ENCODE peak calls at places on chromosomes 7 and 10, in nine cellular contexts. U is Panc1; S is CD8-positive, alpha-beta memory T cell; W is hepatocyte; G is cardiac muscle cell; I is endodermal cell; J is GM23248; T is colonic mucosa; A is mammary epithelial cell. V is an unnamed sample.

GRCh38 chr10:23158370-23158769 is 33.7 kb upstream of the PTF1A start:
- DNase-seq in U (peak; percentile 39), S (peak; percentile 18), W (peak; percentile 80), G (peak; percentile 81), I (peak; percentile 78), J (peak; percentile 73), T (peak; percentile 36), A (peak; percentile 31), V (no peak)

GRCh38 chr7:129739427-129739826 is 127.9 kb downstream of the NRF1 start:
- DNase-seq in U (no peak), S (no peak), W (peak; percentile 58), G (peak; percentile 80), I (no peak), J (peak; percentile 26), T (no peak), A (no peak), V (no peak)

GRCh38 chr10:63265646-63266207 is 132.6 kb downstream of the NRBF2 start:
- DNase-seq in U (no peak), S (no peak), W (no peak), G (no peak), I (no peak), J (peak; percentile 21), T (no peak), A (no peak), V (no peak)

GRCh38 chr7:13737563-13737962 is 251.9 kb downstream of the ETV1 start:
- DNase-seq in U (no peak), S (no peak), W (no peak), G (no peak), I (no peak), J (no peak), T (no peak), A (no peak), V (no peak)

GRCh38 chr7:3174515-3175318 is 126.3 kb upstream of the SDK1 start:
- DNase-seq in U (no peak), S (no peak), W (no peak), G (no peak), I (no peak), J (no peak), T (no peak), A (no peak), V (no peak)

GRCh38 chr10:35884657-35885071 is 242.6 kb upstream of the FZD8 start:
- DNase-seq in U (no peak), S (no peak), W (peak; percentile 62), G (peak; percentile 30), I (peak; percentile 86), J (no peak), T (peak; percentile 31), A (no peak), V (no peak)

GRCh38 chr10:51422311-51423120 is 276.9 kb downstream of the CSTF2T start:
- DNase-seq in U (peak; percentile 12), S (no peak), W (peak; percentile 71), G (peak; percentile 61), I (peak; percentile 81), J (peak; percentile 77), T (peak; percentile 69), A (peak; percentile 14), V (peak; percentile 39)

GRCh38 chr10:112140110-112140755 is 43.3 kb downstream of the GPAM start:
- DNase-seq in U (peak; percentile 50), S (peak; percentile 28), W (peak; percentile 92), G (peak; percentile 86), I (peak; percentile 97), J (peak; percentile 81), T (peak; percentile 81), A (peak; percentile 64), V (peak; percentile 61)

GRCh38 chr7:55085511-55086412 is 66.9 kb downstream of the EGFR start:
- DNase-seq in U (no peak), S (no peak), W (no peak), G (no peak), I (no peak), J (no peak), T (no peak), A (no peak), V (no peak)

GRCh38 chr10:101612086-101612485 is 24.0 kb downstream of the DPCD start:
- DNase-seq in U (no peak), S (no peak), W (no peak), G (no peak), I (no peak), J (no peak), T (no peak), A (no peak), V (no peak)
- H3K4me1 ChIP-seq in U (no peaks in the 10 kb centered on the region), S (no peaks in the 10 kb centered on the region), W (no peaks in the 10 kb centered on the region), G (peaks cover 7% of the 10 kb centered on the region), I (peaks cover 49% of the 10 kb centered on the region), J (no peaks in the 10 kb centered on the region), T (no peaks in the 10 kb centered on the region), A (no peaks in the 10 kb centered on the region), V (no peaks in the 10 kb centered on the region)

GRCh38 chr7:100099452-100099851 is 1.7 kb downstream of the MCM7 start:
- DNase-seq in U (no peak), S (no peak), W (no peak), G (no peak), I (no peak), J (no peak), T (no peak), A (no peak), V (no peak)
- H3K36me3 ChIP-seq in U (peaks cover 49% of the 10 kb centered on the region), S (peaks cover 46% of the 10 kb centered on the region), W (no peaks in the 10 kb centered on the region), G (peaks cover 46% of the 10 kb centered on the region), I (peaks cover 59% of the 10 kb centered on the region), J (peaks cover 40% of the 10 kb centered on the region), T (peaks cover 29% of the 10 kb centered on the region), A (peaks cover 36% of the 10 kb centered on the region), V (no peaks in the 10 kb centered on the region)

DNA sequence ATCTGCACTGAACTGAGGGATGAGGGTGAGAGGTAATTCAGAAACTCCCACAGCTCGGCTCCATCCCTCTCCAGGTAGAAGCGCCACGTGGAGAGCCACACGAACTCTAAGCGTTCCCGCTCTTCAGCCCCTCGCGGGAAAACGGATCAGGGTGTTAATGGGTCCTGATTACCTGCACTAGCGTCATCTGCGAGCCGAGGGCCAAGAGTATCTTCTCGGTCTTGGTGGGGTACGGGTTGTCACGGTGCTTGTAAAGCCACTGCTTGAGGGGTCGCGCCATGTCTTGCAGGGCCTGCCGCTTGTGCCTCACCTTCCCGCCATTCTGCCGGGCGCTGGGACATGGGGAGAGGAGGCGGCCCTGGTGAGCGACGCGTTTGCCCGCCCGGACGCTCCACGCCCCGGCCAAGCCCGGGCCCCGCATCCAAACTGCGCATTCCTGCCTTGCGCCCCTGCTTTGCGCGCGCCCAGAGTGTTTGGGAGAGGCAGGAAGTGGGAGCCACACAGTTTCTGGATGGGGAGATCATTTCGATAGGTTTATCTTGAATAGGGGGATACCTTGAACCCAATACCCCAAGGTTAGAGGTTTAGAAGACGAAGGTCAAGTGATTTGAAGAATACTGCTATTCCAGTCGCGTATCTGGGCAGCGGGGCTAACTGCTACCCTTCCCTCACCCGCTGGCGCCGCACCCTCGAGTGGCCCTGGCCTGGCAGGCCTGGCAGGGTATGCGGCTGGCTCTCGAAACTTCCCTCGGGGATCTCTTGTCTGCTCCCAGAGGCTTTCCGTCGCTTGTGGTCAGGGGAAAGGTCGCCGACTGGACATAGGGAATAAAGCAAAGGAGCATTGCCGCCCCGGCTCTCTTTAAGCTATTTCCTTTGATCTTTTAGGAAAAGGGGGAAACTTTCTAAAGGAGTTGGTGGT is 4.2 kb downstream of the MKX start:
- DNase-seq in U (no peak), S (no peak), W (peak; percentile 8), G (peak; percentile 8), I (peak; percentile 70), J (no peak), T (no peak), A (no peak), V (no peak)
- H3K4me1 ChIP-seq in U (no peaks in the 10 kb centered on the region), S (peaks cover 36% of the 10 kb centered on the region), W (peaks cover 38% of the 10 kb centered on the region), G (peaks cover 2% of the 10 kb centered on the region), I (peaks cover 3% of the 10 kb centered on the region), J (peaks cover 16% of the 10 kb centered on the region), T (peaks cover 4% of the 10 kb centered on the region), A (peaks cover 26% of the 10 kb centered on the region), V (peaks cover 23% of the 10 kb centered on the region)

DNA sequence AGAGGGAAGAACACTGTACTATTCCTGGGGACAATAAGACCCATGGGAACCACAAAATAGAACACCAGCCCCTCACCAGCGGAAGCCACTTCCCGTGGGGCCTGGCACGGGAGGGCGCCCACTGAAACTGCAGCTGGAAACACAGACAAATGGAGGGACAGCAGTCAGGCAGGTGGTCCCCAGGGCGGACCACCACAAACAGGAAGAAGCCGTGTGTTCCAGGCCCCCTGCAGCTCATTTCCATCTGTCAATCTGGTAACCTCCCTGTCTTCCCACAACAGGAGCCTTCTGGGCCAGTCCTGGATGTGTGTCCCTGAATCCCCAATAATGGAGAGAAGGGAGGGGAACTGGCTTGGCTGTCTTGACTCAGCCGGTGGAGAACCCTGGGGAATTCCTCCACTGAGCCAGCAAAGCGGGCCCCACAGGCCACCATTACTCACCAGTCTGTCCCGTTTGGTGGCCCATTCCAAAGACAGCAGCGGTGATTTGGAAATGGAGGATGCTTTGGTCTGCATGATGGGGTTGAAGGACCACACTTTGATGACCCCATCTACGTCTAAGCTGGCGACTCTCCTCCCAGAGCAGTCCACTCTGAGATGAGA is 16.7 kb downstream of the WDR91 start:
- DNase-seq in U (no peak), S (no peak), W (no peak), G (no peak), I (no peak), J (peak; percentile 39), T (no peak), A (peak; percentile 39), V (no peak)
- H3K36me3 ChIP-seq in U (no peaks in the 10 kb centered on the region), S (peaks cover 13% of the 10 kb centered on the region), W (no peaks in the 10 kb centered on the region), G (peaks cover 23% of the 10 kb centered on the region), I (peaks cover 15% of the 10 kb centered on the region), J (peaks cover 4% of the 10 kb centered on the region), T (no peaks in the 10 kb centered on the region), A (peaks cover 12% of the 10 kb centered on the region), V (no peaks in the 10 kb centered on the region)

GRCh38 chr7:81501220-81501619 is 268.6 kb downstream of the HGF start:
- DNase-seq in U (no peak), S (no peak), W (peak; percentile 23), G (no peak), I (no peak), J (peak; percentile 53), T (no peak), A (no peak), V (no peak)
- H3K4me1 ChIP-seq in U (peaks cover 6% of the 10 kb centered on the region), S (no peaks in the 10 kb centered on the region), W (no peaks in the 10 kb centered on the region), G (peaks cover 5% of the 10 kb centered on the region), I (peaks cover 6% of the 10 kb centered on the region), J (peaks cover 6% of the 10 kb centered on the region), T (no peaks in the 10 kb centered on the region), A (peaks cover 3% of the 10 kb centered on the region), V (no peaks in the 10 kb centered on the region)

DNA sequence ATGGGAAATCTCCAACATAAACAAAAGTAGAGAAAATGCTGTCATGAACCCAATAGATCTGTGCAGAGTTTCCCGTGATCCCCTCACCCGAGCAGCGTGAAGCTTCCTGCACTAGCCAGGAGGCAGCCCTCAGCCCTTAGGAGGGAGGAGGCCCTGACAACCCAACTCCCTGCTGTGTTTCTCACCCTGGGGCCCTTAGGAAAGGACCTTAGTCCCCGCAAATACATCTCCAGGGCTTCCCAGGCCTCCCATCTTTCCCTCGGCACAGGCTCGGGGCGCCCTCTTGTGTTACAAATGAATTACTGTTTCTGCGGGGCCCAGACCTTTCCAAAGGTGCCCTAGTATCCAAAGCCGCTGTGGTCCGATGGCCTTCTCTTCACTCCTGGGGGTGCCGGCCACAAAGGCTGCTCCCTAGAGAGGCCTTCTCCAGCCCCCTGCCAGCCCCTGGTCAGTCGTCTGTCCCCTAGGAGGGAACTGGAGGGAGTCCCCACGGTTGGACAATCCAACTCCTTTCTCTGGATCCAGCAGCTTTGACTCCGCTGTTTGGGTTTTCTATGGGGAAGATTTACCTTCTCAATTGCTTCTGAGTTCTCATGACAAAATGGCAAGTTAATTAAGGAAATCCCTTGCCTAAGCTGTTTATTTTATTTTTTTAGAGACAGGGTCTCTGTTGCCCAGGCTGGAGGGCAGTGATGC is 49.9 kb upstream of the SH2B2 start:
- DNase-seq in U (peak; percentile 28), S (peak; percentile 17), W (peak; percentile 84), G (peak; percentile 83), I (peak; percentile 88), J (peak; percentile 80), T (peak; percentile 70), A (peak; percentile 44), V (no peak)
- H3K36me3 ChIP-seq in U (no peaks in the 10 kb centered on the region), S (no peaks in the 10 kb centered on the region), W (no peaks in the 10 kb centered on the region), G (peaks cover 10% of the 10 kb centered on the region), I (peaks cover 38% of the 10 kb centered on the region), J (no peaks in the 10 kb centered on the region), T (no peaks in the 10 kb centered on the region), A (no peaks in the 10 kb centered on the region), V (no peaks in the 10 kb centered on the region)